ENCODE peak calls at places on chromosomes 11 and 22, in four cellular contexts. N is ovary; T is heart left ventricle; W is CD4-positive, CD25-positive, alpha-beta regulatory T cell. A is an unnamed sample. For H3K27me3 and H3K36me3, the result is how much of the 10 kb centered on the place peaks cover.

GRCh38 chr22:27347951-27348350 is 453.6 kb downstream of the MN1 start:
- DNase-seq in W (no peak), T (no peak), N (no peak), A (no peak)

GRCh38 chr11:81647374-81647773 is 1086.3 kb downstream of the FAM181B start:
- DNase-seq in W (no peak), N (no peak), T (no peak), A (no peak)

GRCh38 chr11:76806131-76806530 is 23.0 kb downstream of the TSKU start:
- DNase-seq in W (no peak), T (no peak), N (no peak), A (peak)

GRCh38 chr11:6746086-6746618 is 25.6 kb downstream of the OR2AG2 start:
- DNase-seq in N (no peak), W (peak), T (no peak), A (no peak)

GRCh38 chr11:20059587-20060021 is 100.7 kb downstream of the DBX1 start:
- DNase-seq in T (no peak), W (no peak), N (no peak), A (no peak)

GRCh38 chr11:15830730-15831443 is 525.5 kb downstream of the SOX6 start:
- DNase-seq in N (no peak), W (no peak), T (no peak), A (no peak)

GRCh38 chr11:108994887-108995286 is 330.0 kb downstream of the DDX10 start:
- DNase-seq in W (no peak), T (no peak), N (no peak), A (no peak)

GRCh38 chr11:28209906-28210305 is 101.7 kb downstream of the METTL15 start:
- DNase-seq in T (no peak), N (no peak), W (no peak), A (no peak)

GRCh38 chr22:35205956-35206355 is 51.3 kb upstream of the HMGXB4 start:
- DNase-seq in T (no peak), W (no peak), N (no peak), A (no peak)

GRCh38 chr22:25202290-25202921 is 2.7 kb downstream of the CRYBB3 start:
- DNase-seq in N (peak), T (no peak), W (peak), A (peak)

GRCh38 chr22:25160120-25160996 is 39.3 kb upstream of the CRYBB3 start:
- DNase-seq in W (no peak), N (no peak), T (no peak), A (no peak)

GRCh38 chr11:65363770-65364169 is 9.2 kb downstream of the TIGD3 start:
- DNase-seq in N (no peak), T (no peak), W (no peak), A (no peak)

GRCh38 chr22:17121235-17122195 is at the start of gene TMEM121B:
- DNase-seq in N (peak), W (no peak), T (peak), A (peak)

GRCh38 chr11:68370211-68371111 is 58.1 kb downstream of the LRP5 start:
- DNase-seq in N (peak), T (no peak), W (no peak), A (no peak)

GRCh38 chr11:108751444-108751843 is 86.6 kb downstream of the DDX10 start:
- DNase-seq in W (no peak), N (no peak), T (no peak), A (no peak)

GRCh38 chr11:11514246-11514645 is 107.6 kb downstream of the GALNT18 start:
- DNase-seq in N (no peak), T (no peak), W (no peak), A (peak)

GRCh38 chr22:46798366-46799057 is 36.1 kb downstream of the TBC1D22A start:
- DNase-seq in N (peak), T (peak), W (peak), A (peak)

GRCh38 chr11:15127341-15127740 is 12.6 kb downstream of the INSC start:
- DNase-seq in W (no peak), T (no peak), N (no peak), A (no peak)

GRCh38 chr11:131899954-131900580 is 529.7 kb downstream of the NTM start:
- DNase-seq in N (no peak), W (no peak), T (peak), A (no peak)

GRCh38 chr22:28899199-28899853 is 16.0 kb downstream of the ZNRF3 start:
- DNase-seq in N (peak), W (peak), T (no peak), A (no peak)

GRCh38 chr11:114027941-114028340 is 31.6 kb upstream of the ZBTB16 start:
- DNase-seq in W (no peak), N (no peak), T (no peak), A (no peak)

GRCh38 chr11:100805509-100806199 is 118.6 kb downstream of the ARHGAP42 start:
- DNase-seq in W (no peak), N (no peak), T (no peak), A (no peak)

GRCh38 chr11:1193326-1194230 is 29.3 kb upstream of the MUC5B start:
- DNase-seq in N (no peak), W (no peak), T (no peak), A (peak)

GRCh38 chr11:35373284-35373933 is 45.9 kb downstream of the SLC1A2 start:
- DNase-seq in W (no peak), T (no peak), N (no peak), A (no peak)

GRCh38 chr11:75260396-75260795 is 19.8 kb downstream of the TPBGL start:
- DNase-seq in N (peak), T (peak), W (no peak), A (no peak)

GRCh38 chr11:112784323-112785073 is 176.7 kb upstream of the NCAM1 start:
- DNase-seq in N (peak), T (peak), W (no peak), A (peak)

GRCh38 chr11:82505384-82505783 is 228.3 kb downstream of the FAM181B start:
- DNase-seq in N (no peak), T (no peak), W (no peak), A (peak)

GRCh38 chr11:67056267-67056639 is 394 bp upstream of the RHOD start:
- DNase-seq in N (no peak), W (no peak), T (no peak), A (no peak)

GRCh38 chr11:120524536-120525085 is 13.1 kb downstream of the GRIK4 start:
- DNase-seq in N (no peak), T (no peak), W (no peak), A (no peak)

GRCh38 chr22:37186228-37186996 is 1.6 kb downstream of the C1QTNF6 start:
- DNase-seq in T (peak), W (peak), N (peak), A (peak)

GRCh38 chr11:70263363-70263762 is 7.1 kb upstream of the PPFIA1 start:
- DNase-seq in W (no peak), T (no peak), N (no peak), A (no peak)

GRCh38 chr11:75408852-75409219 is 9.5 kb downstream of the RPS3 start:
- DNase-seq in N (no peak), T (no peak), W (no peak), A (no peak)

GRCh38 chr11:61378713-61379313 is 13.6 kb upstream of the TMEM216 start:
- DNase-seq in W (no peak), N (peak), T (peak), A (no peak)

GRCh38 chr11:47143322-47143721 is 33.4 kb downstream of the ARFGAP2 start:
- DNase-seq in W (no peak), N (no peak), T (peak), A (no peak)

GRCh38 chr11:86632499-86633269 is 39.7 kb downstream of the ME3 start:
- DNase-seq in N (no peak), T (no peak), W (no peak), A (peak)

GRCh38 chr11:126121316-126121715 is 58.6 kb upstream of the CDON start:
- DNase-seq in W (no peak), N (no peak), T (no peak), A (no peak)
- H3K27me3 ChIP-seq in W (under half), N (under half), T (under half), A (under half)

DNA sequence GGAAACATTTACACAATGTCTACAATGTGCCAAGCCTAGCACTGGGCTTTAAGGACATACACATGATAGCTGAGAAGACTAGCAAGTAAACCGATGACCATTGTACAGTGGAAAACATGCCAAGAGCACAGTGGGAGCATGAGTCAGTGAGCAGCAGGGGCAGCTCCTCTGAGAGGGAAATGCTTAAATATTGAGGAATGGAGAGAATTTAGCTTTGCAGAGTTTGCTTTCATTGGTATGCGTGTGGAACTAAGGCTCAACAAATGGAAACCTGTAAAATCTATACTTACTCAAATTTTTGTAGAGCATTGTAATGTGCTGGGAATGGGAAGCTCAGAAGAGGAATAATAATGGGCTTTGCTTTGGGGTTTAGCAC is 282.3 kb downstream of the ST3GAL4 start:
- DNase-seq in W (no peak), T (no peak), N (no peak), A (no peak)
- H3K4me3 ChIP-seq in W (no peak), T (no peak), N (no peak), A (no peak)

DNA sequence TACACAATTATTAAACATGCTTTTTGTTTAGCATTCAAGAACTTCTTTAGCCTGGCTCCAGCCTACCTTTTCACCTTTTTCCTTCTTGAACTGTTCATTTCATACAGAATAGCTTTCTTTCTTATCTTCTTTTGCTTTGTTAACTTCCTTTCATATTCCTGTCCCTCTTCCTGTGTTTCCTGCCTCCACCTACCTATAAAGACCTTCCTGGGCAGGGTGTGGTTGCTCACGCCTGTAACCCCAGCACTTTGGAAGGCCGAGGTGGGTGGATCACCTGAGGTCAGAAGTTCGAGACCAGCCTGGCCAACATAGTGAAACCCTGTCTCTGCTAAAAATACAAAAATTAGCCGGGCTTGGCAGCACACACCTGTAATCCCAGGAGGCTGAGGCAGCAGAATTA is 22.9 kb downstream of the CAPRIN1 start:
- DNase-seq in T (no peak), W (no peak), N (no peak), A (no peak)
- H3K36me3 ChIP-seq in T (under half), W (half or more), N (under half), A (under half)

DNA sequence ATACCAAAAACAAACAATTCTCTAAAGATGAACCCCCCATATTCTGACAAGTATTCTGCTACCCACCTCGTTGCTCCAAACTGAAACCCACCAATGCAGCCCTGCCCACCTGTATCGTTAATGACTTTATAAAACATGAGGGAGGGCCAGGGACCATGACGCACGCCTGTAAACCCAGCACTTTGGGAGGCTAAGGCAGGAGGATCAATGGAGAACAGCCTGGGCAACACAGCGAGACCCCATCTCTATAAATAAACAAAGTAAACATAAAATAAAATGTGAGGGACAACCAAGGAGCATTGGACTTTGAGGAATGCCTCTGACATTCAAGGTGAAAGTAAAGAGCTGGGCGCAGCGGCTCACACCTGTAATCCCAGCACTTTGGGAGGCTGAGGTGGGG is 39.8 kb upstream of the ATXN10 start:
- DNase-seq in T (no peak), N (no peak), W (no peak), A (no peak)
- H3K27me3 ChIP-seq in T (under half), N (under half), W (under half), A (under half)

DNA sequence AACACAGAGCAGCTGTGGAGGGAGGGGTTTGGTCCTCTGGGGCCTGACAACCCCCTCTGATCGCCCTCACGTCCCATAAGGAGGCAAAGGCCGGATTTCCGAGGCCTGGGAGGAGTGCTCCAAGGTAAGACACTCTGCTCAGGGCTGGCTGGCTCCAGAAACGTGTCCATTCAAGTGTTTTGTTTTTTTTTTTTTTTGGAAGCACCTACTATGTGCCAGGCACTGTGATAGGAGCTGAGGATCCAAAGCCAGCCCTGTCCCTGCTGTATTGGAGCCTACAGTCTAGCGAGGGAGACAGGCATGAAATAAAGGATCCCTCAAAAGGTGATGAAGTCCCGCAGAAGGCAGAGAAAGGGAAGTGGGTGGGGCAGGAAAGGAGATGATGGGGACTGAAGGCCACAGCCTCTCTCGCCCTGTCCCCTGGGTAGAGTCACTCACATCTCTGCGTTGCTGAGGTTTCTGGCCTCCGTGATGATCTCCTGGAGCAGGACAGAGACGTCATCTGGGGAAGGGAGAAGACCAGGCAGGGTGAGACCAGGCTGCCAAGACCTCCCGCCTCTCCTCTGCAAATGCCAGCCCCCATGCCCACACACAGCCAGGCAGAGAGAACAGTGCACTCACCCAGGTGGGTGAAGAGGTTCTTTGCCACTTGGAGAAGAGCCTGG is 89.2 kb downstream of the PDE2A start:
- DNase-seq in T (no peak), W (no peak), N (peak), A (no peak)
- H3K4me3 ChIP-seq in T (peak), W (peak), N (no peak), A (peak)

DNA sequence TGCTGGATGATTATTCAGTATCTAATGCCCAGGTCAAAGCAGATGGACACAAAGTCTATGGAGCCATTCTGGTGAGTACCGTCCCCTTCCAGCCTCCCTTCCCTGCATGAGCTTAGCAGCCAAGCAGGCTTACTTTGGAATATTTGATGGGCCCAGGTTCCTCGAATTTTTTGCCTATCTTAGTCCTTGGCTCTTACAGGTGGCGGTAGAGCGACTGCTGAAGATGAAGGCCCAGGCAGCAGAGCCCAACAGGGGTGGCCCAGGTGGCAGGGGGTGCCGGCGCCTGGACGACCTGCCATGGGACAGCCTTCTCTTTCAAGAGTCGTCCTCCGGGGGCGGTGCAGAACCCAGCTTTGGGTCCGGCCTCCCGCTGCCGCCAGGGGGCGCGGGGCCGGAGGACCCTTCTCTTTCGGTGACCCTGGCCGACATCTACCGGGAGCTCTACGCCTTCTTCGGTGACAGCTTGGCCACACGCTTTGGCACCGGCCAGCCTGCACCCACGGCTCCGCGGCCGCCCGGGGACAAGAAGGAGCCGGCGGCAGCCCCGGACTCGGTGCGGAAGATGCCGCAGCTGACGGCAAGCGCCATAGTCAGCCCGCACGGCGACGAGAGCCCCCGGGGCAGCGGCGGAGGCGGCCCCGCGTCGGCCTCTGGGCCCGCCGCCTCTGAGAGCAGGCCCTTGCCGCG is 741 bp upstream of the TMEM179B start:
- DNase-seq in W (peak), T (peak), N (peak), A (peak)
- H3K36me3 ChIP-seq in W (under half), T (under half), N (under half), A (under half)

DNA sequence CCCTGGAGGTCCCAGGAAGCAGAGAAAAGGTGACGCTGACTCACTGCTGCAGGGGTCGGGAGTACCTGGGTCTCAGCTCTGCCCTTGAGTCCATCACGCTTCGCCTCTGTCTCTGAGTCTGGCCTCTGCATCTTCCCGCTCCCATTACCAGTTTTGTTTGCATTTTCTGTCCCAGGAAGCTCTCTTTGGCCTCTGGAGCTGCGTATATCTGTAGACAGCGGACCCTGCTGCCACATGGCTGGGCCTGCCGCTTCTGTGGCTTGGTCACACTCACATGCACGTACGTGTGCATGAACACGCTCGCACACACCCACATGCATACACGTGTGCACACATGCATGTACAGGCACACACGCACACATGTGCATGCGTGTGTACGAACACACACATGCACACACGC is 20.8 kb upstream of the APOBEC3A start:
- DNase-seq in W (no peak), N (no peak), T (no peak), A (no peak)
- H3K27me3 ChIP-seq in W (under half), N (under half), T (under half), A (under half)

GRCh38 chr22:40182231-40182835 is 4.6 kb downstream of the TNRC6B start:
- DNase-seq in N (no peak), W (no peak), T (no peak), A (no peak)

GRCh38 chr22:40178417-40179409 is 988 bp downstream of the TNRC6B start:
- DNase-seq in N (no peak), W (peak), T (no peak), A (no peak)

GRCh38 chr22:40181323-40181722 is 3.6 kb downstream of the TNRC6B start:
- DNase-seq in N (no peak), T (no peak), W (no peak), A (no peak)

GRCh38 chr22:40179535-40179934 is 1.8 kb downstream of the TNRC6B start:
- DNase-seq in T (no peak), N (no peak), W (no peak), A (no peak)

DNA sequence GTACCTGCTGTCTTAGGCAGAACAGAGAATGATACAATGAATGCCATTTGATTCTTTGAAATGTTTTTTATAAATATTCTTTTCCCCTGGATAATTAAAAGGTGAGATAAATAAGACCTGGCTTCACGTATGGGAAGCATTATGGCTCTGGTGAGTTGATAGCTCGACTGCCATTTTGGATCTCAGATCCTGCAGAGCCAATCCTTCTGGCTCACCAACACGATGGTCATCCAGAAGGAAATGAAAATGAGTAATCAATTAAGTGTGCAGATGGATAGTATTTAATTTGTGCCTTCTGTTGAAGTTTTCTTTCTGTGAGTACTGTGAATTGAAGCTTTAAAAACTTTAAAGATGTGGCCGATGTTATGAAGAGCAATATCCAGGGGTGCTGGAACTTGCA is 2.7 kb downstream of the TNRC6B start:
- DNase-seq in T (no peak), N (no peak), W (no peak), A (no peak)
- H3K4me3 ChIP-seq in T (peak), N (no peak), W (peak), A (no peak)

A was measured in H7.